ENCODE peak calls at places on chromosomes 16 and 17, in nine cellular contexts. S, B, G, Z, T, K, I, M and H are unnamed samples.

GRCh38 chr17:81331527-81332043 is 36.5 kb upstream of the SLC38A10 start:
- DNase-seq in M (peak), I (no peak), G (no peak), K (no peak), B (no peak), S (no peak), Z (no peak), T (no peak), H (no peak)

GRCh38 chr17:42248351-42249179 is 27.6 kb downstream of the STAT5B start:
- DNase-seq in K (peak), T (peak), G (no peak), S (peak), M (no peak), Z (peak), B (peak), I (peak), H (peak)

GRCh38 chr16:17723735-17724134 is 253.0 kb upstream of the XYLT1 start:
- DNase-seq in K (no peak), T (no peak), B (no peak), S (no peak), Z (no peak), G (no peak), I (peak), M (no peak), H (no peak)

GRCh38 chr16:19991614-19992013 is 82.1 kb downstream of the GPR139 start:
- DNase-seq in K (no peak), G (no peak), I (no peak), S (no peak), T (no peak), M (no peak), Z (no peak), B (no peak), H (no peak)

GRCh38 chr17:19647697-19648474 is 665 bp upstream of the ALDH3A2 start:
- DNase-seq in K (peak), G (peak), B (no peak), T (no peak), M (peak), I (peak), Z (peak), S (peak), H (peak)

GRCh38 chr17:76402711-76403110 is 18.3 kb downstream of the SPHK1 start:
- DNase-seq in Z (no peak), B (no peak), I (no peak), S (no peak), T (no peak), K (no peak), M (no peak), G (no peak), H (no peak)

GRCh38 chr16:53773150-53773846 is 69.3 kb downstream of the FTO start:
- DNase-seq in K (peak), B (no peak), T (no peak), G (peak), I (peak), Z (peak), S (no peak), M (peak), H (no peak)

GRCh38 chr17:47846741-47847340 is 4.1 kb downstream of the SP6 start:
- DNase-seq in K (no peak), I (no peak), Z (no peak), M (no peak), T (no peak), S (no peak), B (no peak), G (no peak), H (no peak)

GRCh38 chr17:72683506-72684404 is 408.7 kb downstream of the SLC39A11 start:
- DNase-seq in B (no peak), M (peak), T (no peak), I (peak), K (peak), Z (no peak), G (peak), S (no peak), H (no peak)

GRCh38 chr17:75645501-75645888 is 12.3 kb downstream of the SMIM5 start:
- DNase-seq in Z (no peak), M (peak), G (peak), S (no peak), I (no peak), B (no peak), T (no peak), K (no peak), H (no peak)

GRCh38 chr16:61323456-61323855 is 712.8 kb downstream of the CDH8 start:
- DNase-seq in K (no peak), G (no peak), I (no peak), Z (no peak), M (no peak), S (no peak), T (no peak), B (no peak), H (no peak)